ENCODE peak calls at places on chromosomes 6 and 20, in seven cellular contexts. Z, R, K, F, G, A and C are unnamed samples.

GRCh38 chr6:37314803-37315515 is 38.8 kb upstream of the RNF8 start:
- DNase-seq in Z (peak), R (peak), K (peak), F (peak), G (peak), A (peak), C (peak)

GRCh38 chr6:148874698-148875293 is 128.0 kb downstream of the UST start:
- DNase-seq in Z (no peak), R (no peak), K (no peak), F (peak), G (no peak), A (no peak), C (no peak)

GRCh38 chr6:52227495-52227894 is 16.8 kb downstream of the IL17F start:
- DNase-seq in Z (no peak), R (no peak), K (no peak), F (no peak), G (no peak), A (peak), C (no peak)

GRCh38 chr6:31308050-31308844 is 36.4 kb upstream of the HLA-C start:
- DNase-seq in Z (peak), R (peak), K (peak), F (no peak), G (no peak), A (no peak), C (no peak)

GRCh38 chr6:166001359-166001758 is 166.3 kb downstream of the TBXT start:
- DNase-seq in Z (no peak), R (no peak), K (no peak), F (no peak), G (no peak), A (no peak), C (no peak)

GRCh38 chr20:1377984-1378742 is 14.7 kb downstream of the FKBP1A start:
- DNase-seq in Z (no peak), R (peak), K (no peak), F (peak), G (peak), A (peak), C (no peak)

GRCh38 chr6:39999006-39999867 is 65.0 kb upstream of the MOCS1 start:
- DNase-seq in Z (no peak), R (no peak), K (no peak), F (no peak), G (no peak), A (no peak), C (no peak)

GRCh38 chr6:47403801-47404200 is 73.8 kb upstream of the CD2AP start:
- DNase-seq in Z (no peak), R (no peak), K (no peak), F (no peak), G (no peak), A (no peak), C (no peak)

GRCh38 chr20:63891061-63892002 is 3.6 kb upstream of the DNAJC5 start:
- DNase-seq in Z (no peak), R (no peak), K (no peak), F (no peak), G (no peak), A (no peak), C (no peak)

GRCh38 chr6:115969930-115970273 is 90.8 kb downstream of the FRK start:
- DNase-seq in Z (no peak), R (peak), K (no peak), F (no peak), G (no peak), A (peak), C (no peak)

GRCh38 chr20:56359212-56360132 is 698 bp downstream of the FAM210B start:
- DNase-seq in Z (peak), R (peak), K (peak), F (peak), G (peak), A (peak), C (peak)

GRCh38 chr20:47905628-47906487 is 120.6 kb upstream of the SULF2 start:
- DNase-seq in Z (no peak), R (no peak), K (no peak), F (no peak), G (no peak), A (no peak), C (peak)

GRCh38 chr20:37387519-37388269 is 41.8 kb downstream of the SRC start:
- DNase-seq in Z (no peak), R (no peak), K (no peak), F (no peak), G (no peak), A (no peak), C (no peak)

GRCh38 chr6:36759177-36759757 is 61.6 kb downstream of the RAB44 start:
- DNase-seq in Z (peak), R (peak), K (peak), F (peak), G (peak), A (peak), C (peak)

GRCh38 chr20:6184086-6184485 is 61.3 kb upstream of the FERMT1 start:
- DNase-seq in Z (no peak), R (no peak), K (no peak), F (no peak), G (no peak), A (no peak), C (no peak)

GRCh38 chr6:57207141-57207540 is 15.0 kb downstream of the RAB23 start:
- DNase-seq in Z (peak), R (peak), K (no peak), F (peak), G (no peak), A (peak), C (no peak)

GRCh38 chr6:170291271-170292110 is 613 bp upstream of the DLL1 start:
- DNase-seq in Z (no peak), R (peak), K (peak), F (no peak), G (no peak), A (no peak), C (peak)

GRCh38 chr6:110874880-110875547 is 429 bp downstream of the AMD1 start:
- DNase-seq in Z (peak), R (peak), K (peak), F (no peak), G (peak), A (no peak), C (peak)

GRCh38 chr6:138031417-138031816 is 75.8 kb downstream of the PERP start:
- DNase-seq in Z (no peak), R (no peak), K (no peak), F (no peak), G (no peak), A (no peak), C (no peak)

GRCh38 chr20:62550087-62550565 is 74.3 kb upstream of the GATA5 start:
- DNase-seq in Z (peak), R (no peak), K (no peak), F (no peak), G (no peak), A (no peak), C (peak)

GRCh38 chr20:13322621-13323020 is 101.5 kb downstream of the ISM1 start:
- DNase-seq in Z (no peak), R (no peak), K (no peak), F (no peak), G (no peak), A (no peak), C (no peak)

GRCh38 chr20:38730989-38731737 is 6.9 kb downstream of the SLC32A1 start:
- DNase-seq in Z (peak), R (peak), K (peak), F (peak), G (peak), A (peak), C (peak)

GRCh38 chr6:125274935-125275334 is 26.8 kb downstream of the HDDC2 start:
- DNase-seq in Z (no peak), R (no peak), K (no peak), F (no peak), G (no peak), A (no peak), C (no peak)

GRCh38 chr6:137051790-137052472 is 7.2 kb upstream of the IL20RA start:
- DNase-seq in Z (no peak), R (no peak), K (no peak), F (no peak), G (no peak), A (peak), C (no peak)

GRCh38 chr6:164185342-164185920 is 770.9 kb downstream of the QKI start:
- DNase-seq in Z (no peak), R (no peak), K (no peak), F (no peak), G (no peak), A (no peak), C (peak)

GRCh38 chr6:49264496-49264895 is 198.6 kb downstream of the MMUT start:
- DNase-seq in Z (no peak), R (no peak), K (no peak), F (no peak), G (no peak), A (no peak), C (no peak)

GRCh38 chr20:44176833-44177533 is 10.0 kb downstream of the JPH2 start:
- DNase-seq in Z (no peak), R (no peak), K (peak), F (no peak), G (peak), A (no peak), C (no peak)

GRCh38 chr6:111973897-111974639 is 79.8 kb upstream of the CCN6 start:
- DNase-seq in Z (no peak), R (peak), K (no peak), F (peak), G (no peak), A (peak), C (no peak)

GRCh38 chr6:33075568-33076405 is at the start of gene HLA-DPB1:
- DNase-seq in Z (peak), R (peak), K (no peak), F (peak), G (peak), A (peak), C (no peak)

GRCh38 chr6:46490425-46491200 is 636 bp downstream of the RCAN2 start:
- DNase-seq in Z (no peak), R (peak), K (peak), F (no peak), G (peak), A (no peak), C (peak)

GRCh38 chr6:110352603-110353303 is 5.4 kb downstream of the METTL24 start:
- DNase-seq in Z (no peak), R (no peak), K (no peak), F (peak), G (no peak), A (peak), C (no peak)

GRCh38 chr20:52025938-52026337 is 165.6 kb downstream of the ZFP64 start:
- DNase-seq in Z (no peak), R (no peak), K (no peak), F (no peak), G (no peak), A (peak), C (no peak)

GRCh38 chr20:46939031-46939430 is 44.4 kb downstream of the EYA2 start:
- DNase-seq in Z (peak), R (no peak), K (no peak), F (no peak), G (peak), A (no peak), C (no peak)

GRCh38 chr20:51484141-51484815 is 58.2 kb downstream of the NFATC2 start:
- DNase-seq in Z (no peak), R (no peak), K (no peak), F (no peak), G (no peak), A (no peak), C (no peak)

GRCh38 chr6:12327391-12327790 is 37.2 kb downstream of the EDN1 start:
- DNase-seq in Z (peak), R (peak), K (no peak), F (peak), G (no peak), A (peak), C (no peak)

GRCh38 chr20:63553251-63553932 is 567 bp upstream of the FNDC11 start:
- DNase-seq in Z (peak), R (peak), K (peak), F (peak), G (peak), A (peak), C (peak)

GRCh38 chr6:147566244-147566898 is 57.9 kb downstream of the SAMD5 start:
- DNase-seq in Z (no peak), R (no peak), K (no peak), F (no peak), G (no peak), A (no peak), C (peak)

GRCh38 chr6:43753570-43754183 is 16.3 kb upstream of the VEGFA start:
- DNase-seq in Z (no peak), R (no peak), K (no peak), F (no peak), G (no peak), A (no peak), C (no peak)

GRCh38 chr6:85677243-85677956 is 34.7 kb upstream of the SYNCRIP start:
- DNase-seq in Z (no peak), R (peak), K (no peak), F (no peak), G (no peak), A (no peak), C (no peak)
- TF ChIP-seq CTCF in Z (peak), R (no peak), K (no peak), F (peak), G (no peak), A (peak), C (no peak)

GRCh38 chr6:2103644-2104523 is 141.5 kb downstream of the GMDS start:
- DNase-seq in Z (peak), R (peak), K (no peak), F (peak), G (no peak), A (peak), C (no peak)
- TF ChIP-seq CTCF in Z (peak), R (peak), K (no peak), F (peak), G (no peak), A (peak), C (peak)

DNA sequence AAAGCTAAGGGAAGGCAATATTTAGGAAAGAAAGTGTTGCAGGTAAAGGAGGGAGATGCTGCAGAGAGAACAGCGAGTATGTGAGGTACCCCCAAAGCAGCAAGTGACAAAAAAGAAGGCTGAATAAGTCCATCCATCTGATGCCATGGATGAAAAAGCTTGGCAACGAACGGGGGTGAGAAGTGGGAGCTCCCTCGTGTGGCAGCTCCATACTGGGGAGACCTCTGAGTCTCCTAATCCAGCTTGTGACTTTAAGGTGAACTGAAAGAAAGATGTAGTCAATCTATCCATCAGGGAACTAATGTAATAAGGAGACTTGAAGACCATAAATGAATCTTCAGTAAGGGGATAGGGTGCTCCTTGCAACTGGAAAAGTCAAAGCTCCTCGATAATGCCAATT is 156.6 kb downstream of the OTOR start:
- DNase-seq in Z (peak), R (peak), K (no peak), F (no peak), G (no peak), A (no peak), C (no peak)
- TF ChIP-seq CTCF in Z (no peak), R (no peak), K (no peak), F (no peak), G (no peak), A (no peak), C (no peak)

DNA sequence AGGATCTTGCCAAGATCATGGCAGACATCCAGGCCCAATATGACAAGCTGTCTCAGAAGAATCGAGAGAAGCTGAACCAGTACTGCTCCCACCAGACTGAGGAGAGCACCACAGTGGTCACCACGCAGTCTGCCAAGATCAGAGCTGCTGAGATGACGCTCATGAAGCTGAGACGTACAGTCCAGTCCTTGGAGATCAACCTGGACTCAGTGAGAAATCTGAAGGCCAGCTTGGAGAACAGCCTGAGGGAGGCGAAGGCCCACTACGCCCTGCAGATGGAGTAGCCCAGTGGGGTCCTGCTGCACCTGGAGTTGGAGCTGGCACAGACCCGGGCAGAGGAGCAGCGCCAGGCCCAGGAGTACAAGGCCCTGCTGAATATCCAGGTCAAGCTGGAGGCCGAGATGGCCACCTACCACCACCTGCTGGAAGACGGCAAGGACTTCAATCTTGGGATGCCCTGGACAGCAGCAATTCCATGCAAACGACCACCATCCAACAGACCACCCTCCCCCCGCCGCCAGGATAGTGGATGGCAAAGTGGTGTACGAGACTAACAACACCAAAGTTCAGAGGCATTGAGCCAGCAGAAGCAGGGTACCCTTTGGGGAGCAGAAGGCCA is 44.7 kb upstream of the GRM4 start:
- DNase-seq in Z (no peak), R (no peak), K (no peak), F (no peak), G (no peak), A (no peak), C (no peak)
- TF ChIP-seq CTCF in Z (no peak), R (no peak), K (no peak), F (no peak), G (no peak), A (no peak), C (no peak)

DNA sequence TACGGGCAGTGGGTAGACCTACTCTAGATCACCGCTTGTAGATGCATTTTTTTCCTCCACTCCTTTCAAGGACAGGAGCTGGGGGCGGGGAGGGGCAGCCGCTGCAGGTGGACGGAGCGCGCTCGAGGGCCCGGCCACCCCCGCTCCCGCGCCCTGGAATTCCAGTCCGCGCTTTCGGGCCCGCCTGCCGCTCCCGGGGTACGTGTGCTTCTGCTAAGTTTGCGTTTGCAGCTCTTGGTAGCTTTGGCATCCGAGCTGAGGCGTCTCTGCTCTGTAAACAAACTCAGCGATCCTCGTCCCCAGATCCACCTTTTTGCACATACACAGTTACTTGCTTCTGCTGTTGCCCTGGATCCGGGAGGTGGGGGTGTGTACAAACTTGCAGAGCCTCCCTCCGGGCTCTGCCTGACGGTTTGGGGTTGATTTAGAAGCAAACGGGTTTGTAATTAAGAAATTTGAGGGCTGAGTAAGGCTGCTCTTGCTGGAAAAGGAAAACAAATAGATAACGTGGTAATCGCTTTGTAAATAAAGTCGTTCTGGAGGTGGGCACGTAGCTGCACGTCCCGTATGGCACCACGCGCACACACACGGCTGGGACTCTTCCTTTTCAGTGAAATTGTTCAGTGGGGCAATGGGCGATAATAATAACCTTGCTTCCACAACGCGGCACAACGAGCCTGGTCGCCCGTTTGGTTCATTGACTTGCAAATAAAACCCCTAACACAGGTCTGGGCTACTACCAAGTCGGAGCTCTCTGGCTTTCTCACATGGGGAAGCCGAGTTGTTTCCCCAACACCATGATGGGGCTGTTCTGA is 998 bp upstream of the CITED2 start:
- DNase-seq in Z (peak), R (peak), K (peak), F (peak), G (peak), A (peak), C (peak)
- TF ChIP-seq CTCF in Z (no peak), R (peak), K (no peak), F (no peak), G (no peak), A (peak), C (no peak)

GRCh38 chr20:25484224-25484846 is 76.9 kb downstream of the GINS1 start:
- DNase-seq in Z (no peak), R (no peak), K (no peak), F (no peak), G (no peak), A (no peak), C (no peak)
- TF ChIP-seq CTCF in Z (no peak), R (no peak), K (no peak), F (no peak), G (no peak), A (no peak), C (no peak)